ENCODE peak calls at places on chromosomes 2 and 18, in nine cellular contexts. L is kidney tubule cell; B is amygdala; F is astrocyte of the cerebellum; D is fibroblast of gingiva; I is HCEC 1CT; J is activated T-helper 1 cell treated with anti-CD3 and anti-CD28 coated beads, Interleukin-12 subunit alpha, Interleukin-12 subunit beta, Interleukin-2, Interleukin-4 antibody, amounts not matched to agents 30 ng/mL and 10 ng/mL and 1 ng/mL, durations not matched to agents 14 hours and 24 hours and 36 hours; V is CD4-positive, alpha-beta T cell; R is GM03348. T is an unnamed sample.

GRCh38 chr2:28716265-28716865 is 35.3 kb upstream of the PPP1CB start:
- DNase-seq in F (peak), R (peak), L (peak), V (no peak), D (peak), I (peak), B (no peak), J (no peak), T (no peak)

GRCh38 chr18:51621103-51621969 is 423.9 kb upstream of the MEX3C start:
- DNase-seq in D (no peak), J (no peak), I (no peak), L (peak), B (peak), R (peak), V (no peak), F (peak), T (peak)

GRCh38 chr18:42706618-42707017 is 408.9 kb downstream of the RIT2 start:
- DNase-seq in V (no peak), F (no peak), I (peak), D (no peak), R (no peak), B (peak), J (no peak), L (peak), T (no peak)

GRCh38 chr2:37615808-37616673 is 55.4 kb downstream of the CDC42EP3 start:
- DNase-seq in R (no peak), B (peak), I (no peak), V (peak), F (no peak), D (no peak), L (no peak), J (peak), T (no peak)

GRCh38 chr2:149420053-149420963 is 89.9 kb downstream of the LYPD6 start:
- DNase-seq in B (no peak), V (no peak), L (no peak), J (no peak), F (no peak), I (no peak), R (no peak), D (no peak), T (no peak)

GRCh38 chr2:173657996-173658717 is 303.5 kb downstream of the CDCA7 start:
- DNase-seq in V (no peak), J (no peak), I (peak), D (peak), L (peak), B (no peak), R (peak), F (peak), T (no peak)

GRCh38 chr18:22451796-22452195 is 34.1 kb upstream of the CTAGE1 start:
- DNase-seq in R (no peak), I (no peak), V (no peak), L (no peak), F (no peak), B (no peak), J (no peak), D (no peak), T (peak)

GRCh38 chr2:232449964-232450363 is 6.0 kb upstream of the ALPI start:
- DNase-seq in V (no peak), B (no peak), R (no peak), J (no peak), I (no peak), D (no peak), F (no peak), L (no peak), T (no peak)

GRCh38 chr2:219706823-219707281 is 79.4 kb downstream of the SLC4A3 start:
- DNase-seq in L (no peak), R (no peak), V (no peak), J (no peak), B (no peak), F (peak), I (no peak), D (no peak), T (no peak)

GRCh38 chr2:85255813-85256581 is 71.8 kb downstream of the TGOLN2 start:
- DNase-seq in V (no peak), B (no peak), D (peak), J (no peak), I (no peak), F (no peak), L (no peak), R (peak), T (peak)

GRCh38 chr2:231059756-231060155 is 3.1 kb downstream of the PSMD1 start:
- DNase-seq in V (no peak), B (no peak), I (no peak), D (peak), R (no peak), L (no peak), F (no peak), J (no peak), T (no peak)

GRCh38 chr2:46852598-46852997 is 63.0 kb downstream of the MCFD2 start:
- DNase-seq in I (no peak), J (no peak), F (no peak), V (no peak), R (no peak), D (no peak), L (no peak), B (no peak), T (no peak)

GRCh38 chr2:68646303-68646702 is 2.9 kb downstream of the PROKR1 start:
- DNase-seq in F (no peak), V (no peak), B (no peak), J (no peak), I (no peak), L (peak), D (no peak), R (no peak), T (no peak)

GRCh38 chr2:148874868-148875341 is at the start of gene KIF5C:
- DNase-seq in F (peak), V (peak), D (peak), R (peak), B (peak), J (peak), I (peak), L (peak), T (peak)

GRCh38 chr2:69186614-69187013 is 173.6 kb downstream of the ANTXR1 start:
- DNase-seq in F (no peak), I (no peak), R (no peak), B (no peak), V (no peak), J (no peak), L (no peak), D (no peak), T (no peak)